ENCODE peak calls at places on chromosomes 16 and 17, in four cellular contexts. One of them, this sample, is unnamed.

GRCh38 chr16:57264950-57265371 is 19.5 kb downstream of the PLLP start:
- DNase-seq in retinal pigment epithelial cell: no peak
- DNase-seq in IMR-90: no peak
- DNase-seq in cardiac fibroblast: no peak
- DNase-seq in this sample: no peak

GRCh38 chr17:51224615-51225262 is 35.1 kb downstream of the MBTD1 start:
- DNase-seq in cardiac fibroblast: no peak
- DNase-seq in IMR-90: no peak
- DNase-seq in retinal pigment epithelial cell: no peak
- DNase-seq in this sample: no peak

GRCh38 chr16:16938980-16939379 is 531.8 kb downstream of the XYLT1 start:
- DNase-seq in retinal pigment epithelial cell: no peak
- DNase-seq in IMR-90: no peak
- DNase-seq in cardiac fibroblast: no peak
- DNase-seq in this sample: no peak

GRCh38 chr17:72567774-72568173 is 447.0 kb downstream of the SOX9 start:
- DNase-seq in retinal pigment epithelial cell: no peak
- DNase-seq in cardiac fibroblast: no peak
- DNase-seq in IMR-90: no peak
- DNase-seq in this sample: no peak

GRCh38 chr16:19994771-19995170 is 78.9 kb downstream of the GPR139 start:
- DNase-seq in cardiac fibroblast: no peak
- DNase-seq in retinal pigment epithelial cell: no peak
- DNase-seq in IMR-90: no peak
- DNase-seq in this sample: no peak

GRCh38 chr17:2292100-2292499 is 11.5 kb downstream of the SMG6 start:
- DNase-seq in IMR-90: peak
- DNase-seq in cardiac fibroblast: no peak
- DNase-seq in retinal pigment epithelial cell: peak
- DNase-seq in this sample: no peak

GRCh38 chr17:16215273-16215964 is at the start of gene NCOR1:
- DNase-seq in IMR-90: peak
- DNase-seq in retinal pigment epithelial cell: peak
- DNase-seq in cardiac fibroblast: peak
- DNase-seq in this sample: peak

GRCh38 chr16:22912654-22913053 is 98.7 kb downstream of the HS3ST2 start:
- DNase-seq in IMR-90: no peak
- DNase-seq in cardiac fibroblast: no peak
- DNase-seq in retinal pigment epithelial cell: no peak
- DNase-seq in this sample: no peak

GRCh38 chr16:16175296-16175695 is 48.0 kb downstream of the ABCC6 start:
- DNase-seq in cardiac fibroblast: no peak
- DNase-seq in retinal pigment epithelial cell: no peak
- DNase-seq in IMR-90: no peak
- DNase-seq in this sample: no peak

GRCh38 chr16:9846362-9847099 is 335.7 kb downstream of the GRIN2A start:
- DNase-seq in IMR-90: no peak
- DNase-seq in cardiac fibroblast: no peak
- DNase-seq in retinal pigment epithelial cell: no peak
- DNase-seq in this sample: no peak

GRCh38 chr16:75550211-75550662 is 5.8 kb downstream of the TMEM231 start:
- DNase-seq in IMR-90: peak
- DNase-seq in cardiac fibroblast: peak
- DNase-seq in retinal pigment epithelial cell: no peak
- DNase-seq in this sample: no peak

GRCh38 chr17:4003501-4004421 is 39.5 kb upstream of the ATP2A3 start:
- DNase-seq in retinal pigment epithelial cell: no peak
- DNase-seq in IMR-90: no peak
- DNase-seq in cardiac fibroblast: no peak
- DNase-seq in this sample: no peak

GRCh38 chr16:78184554-78185183 is 85.2 kb downstream of the WWOX start:
- DNase-seq in cardiac fibroblast: no peak
- DNase-seq in IMR-90: peak
- DNase-seq in retinal pigment epithelial cell: peak
- DNase-seq in this sample: no peak

GRCh38 chr16:10859650-10860049 is 17.4 kb upstream of the CIITA start:
- DNase-seq in IMR-90: no peak
- DNase-seq in cardiac fibroblast: no peak
- DNase-seq in retinal pigment epithelial cell: no peak
- DNase-seq in this sample: no peak

GRCh38 chr16:138049-138417 is 440 bp downstream of the NPRL3 start:
- DNase-seq in retinal pigment epithelial cell: no peak
- DNase-seq in IMR-90: no peak
- DNase-seq in cardiac fibroblast: peak
- DNase-seq in this sample: no peak

GRCh38 chr17:78538033-78538776 is 39.0 kb downstream of the DNAH17 start:
- DNase-seq in retinal pigment epithelial cell: no peak
- DNase-seq in IMR-90: no peak
- DNase-seq in cardiac fibroblast: no peak
- DNase-seq in this sample: no peak

GRCh38 chr16:73036074-73036826 is 11.7 kb downstream of the ZFHX3 start:
- DNase-seq in retinal pigment epithelial cell: no peak
- DNase-seq in IMR-90: no peak
- DNase-seq in cardiac fibroblast: no peak
- DNase-seq in this sample: no peak

GRCh38 chr17:75875182-75875939 is 3.0 kb downstream of the TRIM47 start:
- DNase-seq in retinal pigment epithelial cell: no peak
- DNase-seq in IMR-90: no peak
- DNase-seq in cardiac fibroblast: no peak
- DNase-seq in this sample: no peak

GRCh38 chr16:13756411-13756810 is 163.5 kb upstream of the ERCC4 start:
- DNase-seq in cardiac fibroblast: no peak
- DNase-seq in retinal pigment epithelial cell: no peak
- DNase-seq in IMR-90: no peak
- DNase-seq in this sample: no peak
- H3K4me3 ChIP-seq in cardiac fibroblast: no peak
- H3K4me3 ChIP-seq in retinal pigment epithelial cell: no peak
- H3K4me3 ChIP-seq in IMR-90: no peak
- H3K4me3 ChIP-seq in this sample: no peak

GRCh38 chr16:63947022-63947421 is 1174.8 kb downstream of the CDH11 start:
- DNase-seq in IMR-90: no peak
- DNase-seq in retinal pigment epithelial cell: no peak
- DNase-seq in cardiac fibroblast: no peak
- DNase-seq in this sample: no peak

GRCh38 chr16:63945805-63946204 is 1176.1 kb downstream of the CDH11 start:
- DNase-seq in cardiac fibroblast: no peak
- DNase-seq in retinal pigment epithelial cell: no peak
- DNase-seq in IMR-90: no peak
- DNase-seq in this sample: no peak

GRCh38 chr16:63938661-63939060 is 1183.2 kb downstream of the CDH11 start:
- DNase-seq in cardiac fibroblast: no peak
- DNase-seq in retinal pigment epithelial cell: no peak
- DNase-seq in IMR-90: no peak
- DNase-seq in this sample: no peak

DNA sequence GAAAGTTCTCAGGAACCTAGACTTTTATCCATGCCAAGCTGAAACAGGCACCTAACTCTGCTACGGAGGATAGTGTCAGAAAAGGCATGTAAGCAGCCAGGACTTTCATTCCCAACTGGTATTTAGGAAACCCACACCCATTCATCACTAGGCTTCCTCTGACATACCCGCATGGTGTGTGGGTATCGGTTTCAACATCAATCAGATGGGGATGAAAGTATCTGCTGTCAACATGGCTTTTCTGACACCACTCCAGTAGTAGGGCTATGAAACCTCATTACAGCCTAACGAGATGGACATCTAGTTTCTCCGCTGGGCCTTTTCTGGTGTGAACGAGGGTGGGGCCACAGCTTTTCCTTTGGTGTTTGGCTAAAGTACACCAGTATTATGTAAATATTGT is 1178.3 kb downstream of the CDH11 start:
- DNase-seq in cardiac fibroblast: no peak
- DNase-seq in retinal pigment epithelial cell: no peak
- DNase-seq in IMR-90: no peak
- DNase-seq in this sample: no peak
- TF ChIP-seq CTCF in cardiac fibroblast: no peak
- TF ChIP-seq CTCF in retinal pigment epithelial cell: no peak
- TF ChIP-seq CTCF in IMR-90: no peak
- TF ChIP-seq CTCF in this sample: no peak

GRCh38 chr16:70686376-70687171 is 721 bp upstream of the MTSS2 start:
- DNase-seq in retinal pigment epithelial cell: no peak
- DNase-seq in IMR-90: no peak
- DNase-seq in cardiac fibroblast: no peak
- DNase-seq in this sample: no peak
- H3K4me3 ChIP-seq in retinal pigment epithelial cell: peak
- H3K4me3 ChIP-seq in IMR-90: peak
- H3K4me3 ChIP-seq in cardiac fibroblast: peak
- H3K4me3 ChIP-seq in this sample: peak

DNA sequence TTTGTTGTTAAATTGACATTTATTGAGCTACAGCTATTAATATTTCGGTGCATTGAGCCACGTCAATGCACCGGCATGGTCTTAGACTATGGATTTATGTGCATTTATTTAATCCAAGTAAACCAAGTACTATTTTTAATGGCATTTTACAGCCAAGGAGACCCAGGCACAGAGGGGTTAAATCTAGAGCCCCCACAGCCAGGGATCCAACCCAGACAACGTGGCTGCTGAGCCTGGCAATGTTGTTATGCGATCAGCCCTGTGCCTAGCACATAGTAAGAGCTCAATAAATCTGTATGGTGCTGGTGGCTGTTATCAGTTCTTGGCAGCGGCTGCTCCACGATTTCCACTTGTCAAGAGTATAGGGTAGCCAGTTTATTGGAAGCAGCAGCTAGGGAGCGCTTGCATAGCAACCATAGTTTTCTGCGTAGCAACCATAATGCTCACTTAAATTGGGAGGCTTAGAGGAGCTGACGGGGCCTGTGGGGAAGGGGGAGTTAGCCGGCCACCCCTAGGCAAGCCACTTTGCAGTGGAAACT is 541 bp upstream of the RBBP6 start:
- DNase-seq in retinal pigment epithelial cell: no peak
- DNase-seq in IMR-90: no peak
- DNase-seq in cardiac fibroblast: no peak
- DNase-seq in this sample: peak
- TF ChIP-seq CTCF in retinal pigment epithelial cell: peak
- TF ChIP-seq CTCF in IMR-90: peak
- TF ChIP-seq CTCF in cardiac fibroblast: no peak
- TF ChIP-seq CTCF in this sample: no peak